ENCODE peak calls at places on chromosomes 3 and 15, in seven cellular contexts. H is SK-N-SH, G is HCT116, P is HepG2, F is GM12878, Q is K562, E is H1. N is an unnamed sample.
A peak's percentile ranks its signal among the peaks of the same experiment; 100 is the strongest.

GRCh38 chr15:39579487-39580116 is 1.3 kb upstream of the THBS1 start:
- DNase-seq in G (peak; percentile 67), E (peak; percentile 78), P (peak; percentile 88), F (no peak), H (no peak), Q (no peak), N (peak; percentile 74)

GRCh38 chr3:185900228-185900627 is 37.6 kb downstream of the TRA2B start:
- DNase-seq in P (peak; percentile 69), F (no peak), E (no peak), H (peak; percentile 72), Q (peak; percentile 90), G (peak; percentile 70), N (peak; percentile 56)

GRCh38 chr3:184737641-184738518 is 26.0 kb upstream of the MAGEF1 start:
- DNase-seq in G (no peak), P (no peak), F (no peak), Q (no peak), H (no peak), E (peak; percentile 37), N (peak; percentile 59)

GRCh38 chr3:13063225-13063624 is 10.0 kb downstream of the IQSEC1 start:
- DNase-seq in H (no peak), E (no peak), G (no peak), F (no peak), Q (no peak), P (no peak), N (no peak)

GRCh38 chr15:95972136-95972553 is 358.4 kb upstream of the NR2F2 start:
- DNase-seq in P (no peak), Q (peak; percentile 57), F (no peak), G (no peak), E (no peak), H (no peak), N (no peak)

GRCh38 chr15:65082303-65082958 is 5.9 kb downstream of the KBTBD13 start:
- DNase-seq in F (no peak), E (no peak), P (no peak), G (no peak), Q (no peak), H (peak; percentile 39), N (no peak)

GRCh38 chr3:194124221-194124620 is 11.7 kb upstream of the HES1 start:
- DNase-seq in F (no peak), P (no peak), G (no peak), E (no peak), H (no peak), Q (no peak), N (no peak)

GRCh38 chr15:31069360-31070000 is 32.0 kb downstream of the TRPM1 start:
- DNase-seq in H (no peak), F (no peak), P (peak; percentile 11), Q (no peak), E (peak; percentile 17), G (no peak), N (no peak)

GRCh38 chr3:110526732-110527727 is 544.6 kb upstream of the NECTIN3 start:
- DNase-seq in F (no peak), P (no peak), G (peak; percentile 55), E (no peak), H (no peak), Q (peak; percentile 70), N (no peak)

GRCh38 chr15:51172190-51172589 is 77.5 kb upstream of the TNFAIP8L3 start:
- DNase-seq in F (no peak), P (no peak), G (no peak), H (no peak), Q (no peak), E (no peak), N (no peak)

GRCh38 chr3:69433938-69434263 is 48.0 kb upstream of the FRMD4B start:
- DNase-seq in Q (no peak), F (no peak), P (no peak), G (no peak), H (no peak), E (no peak), N (no peak)

GRCh38 chr3:69737396-69737795 is 1.9 kb upstream of the MITF start:
- DNase-seq in Q (no peak), E (no peak), P (no peak), F (no peak), G (no peak), H (no peak), N (no peak)

GRCh38 chr3:44643024-44643423 is 5.5 kb upstream of the ZNF35 start:
- DNase-seq in Q (no peak), F (no peak), H (no peak), G (no peak), P (no peak), E (no peak), N (no peak)

GRCh38 chr3:44649709-44650108 is 1.2 kb downstream of the ZNF35 start:
- DNase-seq in E (no peak), H (no peak), G (no peak), Q (no peak), F (no peak), P (no peak), N (no peak)

GRCh38 chr3:44647771-44648170 is 761 bp upstream of the ZNF35 start:
- DNase-seq in G (no peak), F (no peak), E (no peak), P (no peak), H (no peak), Q (no peak), N (no peak)

DNA sequence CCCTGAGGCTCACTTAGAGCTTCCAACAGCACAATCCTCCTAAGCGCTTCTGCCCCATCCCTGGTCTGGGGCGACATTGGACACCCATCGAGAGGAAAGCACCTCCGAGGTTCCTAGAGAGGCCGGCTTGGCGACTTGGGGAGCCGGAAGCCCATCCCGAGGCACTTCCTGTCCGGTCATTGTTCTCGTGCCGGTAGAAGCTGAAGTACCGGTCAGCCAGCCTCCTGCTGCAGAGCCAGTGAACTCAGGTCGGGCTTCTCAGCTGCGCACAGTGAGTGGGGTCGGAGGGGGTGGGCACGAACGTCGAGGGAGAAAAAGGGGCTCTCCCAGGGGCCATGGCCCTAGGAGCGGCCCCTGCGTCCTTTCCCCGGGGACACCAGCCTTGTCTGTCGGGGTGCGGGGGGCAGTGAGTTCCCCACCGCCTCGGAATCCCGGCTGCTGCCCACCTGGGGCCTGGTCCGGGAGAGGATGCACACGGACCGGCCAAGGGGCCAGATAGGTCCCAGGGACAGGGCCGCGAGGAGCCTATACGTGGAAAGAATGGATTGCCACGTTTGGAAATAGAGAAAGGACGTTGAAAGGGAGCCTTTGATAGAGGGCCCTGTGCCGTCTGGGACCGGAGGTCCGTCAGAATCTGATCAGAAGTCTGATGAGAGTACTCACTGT is at the start of gene ZNF35:
- DNase-seq in F (peak; percentile 41), H (peak; percentile 90), P (no peak), G (peak; percentile 87), Q (peak; percentile 95), E (peak; percentile 86), N (peak; percentile 88)
- TF ChIP-seq JUND in F (no peak), H (peak; percentile 30), P (no peak), G (peak; percentile 24), Q (peak; percentile 62), E (no peak), N (no peak)

DNA sequence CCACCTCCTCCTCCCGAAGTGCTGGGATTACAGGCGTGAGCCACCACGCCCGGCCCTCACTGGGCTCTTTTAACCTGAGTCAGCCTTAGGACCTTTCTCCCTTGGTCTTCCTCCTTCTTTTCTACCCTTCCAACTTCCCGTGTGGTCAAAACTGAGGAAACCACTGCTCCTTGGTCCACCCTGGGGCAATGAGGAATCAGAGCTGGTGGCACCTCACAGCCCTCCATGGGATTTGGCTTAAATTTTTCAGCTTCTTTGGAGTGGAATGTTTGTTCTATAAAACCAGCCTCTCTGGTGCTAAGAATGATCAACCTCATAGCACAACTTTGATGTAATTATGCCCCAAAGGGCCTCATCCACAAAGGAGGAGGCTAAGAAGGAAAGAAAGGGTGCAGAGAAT is 76.6 kb upstream of the CFAP20DC start:
- DNase-seq in H (no peak), G (no peak), E (no peak), F (no peak), P (no peak), Q (no peak), N (no peak)
- TF ChIP-seq JUND in H (no peak), G (no peak), E (no peak), F (no peak), P (no peak), Q (no peak), N (no peak)

GRCh38 chr15:80444680-80445251 is 40.6 kb downstream of the ARNT2 start:
- DNase-seq in H (no peak), Q (no peak), G (no peak), F (no peak), E (no peak), P (no peak), N (no peak)

GRCh38 chr15:80450811-80451321 is 46.7 kb downstream of the ARNT2 start:
- DNase-seq in G (no peak), H (no peak), P (no peak), E (no peak), Q (no peak), F (no peak), N (no peak)

GRCh38 chr15:80442728-80443403 is 38.7 kb downstream of the ARNT2 start:
- DNase-seq in Q (no peak), H (no peak), G (no peak), F (no peak), P (no peak), E (no peak), N (no peak)

GRCh38 chr15:80449825-80450224 is 45.6 kb downstream of the ARNT2 start:
- DNase-seq in P (no peak), F (no peak), G (no peak), Q (no peak), H (no peak), E (no peak), N (no peak)

GRCh38 chr15:80445300-80446041 is 41.3 kb downstream of the ARNT2 start:
- DNase-seq in P (no peak), F (no peak), E (no peak), G (no peak), Q (no peak), H (no peak), N (no peak)
- TF ChIP-seq JUND in P (no peak), F (no peak), E (no peak), G (no peak), Q (no peak), H (no peak), N (no peak)

GRCh38 chr3:59775781-59776270 is 726.0 kb upstream of the CFAP20DC start:
- DNase-seq in G (no peak), H (peak; percentile 15), Q (no peak), P (no peak), F (no peak), E (no peak), N (no peak)

GRCh38 chr3:59773970-59774369 is 724.1 kb upstream of the CFAP20DC start:
- DNase-seq in G (no peak), E (no peak), F (no peak), Q (no peak), P (no peak), H (peak; percentile 46), N (no peak)

GRCh38 chr3:59775106-59775505 is 725.3 kb upstream of the CFAP20DC start:
- DNase-seq in H (no peak), F (no peak), G (no peak), E (no peak), P (no peak), Q (no peak), N (no peak)

GRCh38 chr3:59772416-59773408 is 722.9 kb upstream of the CFAP20DC start:
- DNase-seq in P (no peak), Q (no peak), E (no peak), H (no peak), F (no peak), G (no peak), N (no peak)

GRCh38 chr3:59774613-59775012 is 724.8 kb upstream of the CFAP20DC start:
- DNase-seq in G (no peak), Q (no peak), E (no peak), F (no peak), H (no peak), P (no peak), N (no peak)
- TF ChIP-seq JUND in G (no peak), Q (no peak), E (no peak), F (no peak), H (no peak), P (no peak), N (no peak)

N was measured in T47D.